ENCODE peak calls at places on chromosomes 6 and 20, in seven cellular contexts. One of them, this sample, is unnamed.
A peak's percentile ranks its signal among the peaks of the same experiment; 100 is the strongest.

GRCh38 chr6:57174511-57174907 is 2.4 kb downstream of the BAG2 start:
- DNase-seq in AG08395: no peak
- DNase-seq in NCI-H1105: no peak
- DNase-seq in naive B cell: no peak
- DNase-seq in dermis microvascular lymphatic vessel endothelial cell: no peak
- DNase-seq in activated CD8-positive, alpha-beta memory T cell treated with anti-CD3 and anti-CD28 coated beads for 4 hours: no peak
- DNase-seq in amniotic stem cell: no peak
- DNase-seq in this sample: no peak

GRCh38 chr6:155524249-155524651 is 68.6 kb upstream of the NOX3 start:
- DNase-seq in AG08395: peak; percentile 60
- DNase-seq in NCI-H1105: no peak
- DNase-seq in naive B cell: no peak
- DNase-seq in dermis microvascular lymphatic vessel endothelial cell: peak; percentile 57
- DNase-seq in activated CD8-positive, alpha-beta memory T cell treated with anti-CD3 and anti-CD28 coated beads for 4 hours: no peak
- DNase-seq in amniotic stem cell: no peak
- DNase-seq in this sample: no peak

GRCh38 chr20:17379651-17380050 is 151.5 kb downstream of the BFSP1 start:
- DNase-seq in AG08395: no peak
- DNase-seq in NCI-H1105: no peak
- DNase-seq in naive B cell: no peak
- DNase-seq in dermis microvascular lymphatic vessel endothelial cell: no peak
- DNase-seq in activated CD8-positive, alpha-beta memory T cell treated with anti-CD3 and anti-CD28 coated beads for 4 hours: no peak
- DNase-seq in amniotic stem cell: no peak
- DNase-seq in this sample: no peak

GRCh38 chr20:63643499-63643898 is 9.7 kb downstream of the STMN3 start:
- DNase-seq in AG08395: no peak
- DNase-seq in NCI-H1105: no peak
- DNase-seq in naive B cell: no peak
- DNase-seq in dermis microvascular lymphatic vessel endothelial cell: no peak
- DNase-seq in activated CD8-positive, alpha-beta memory T cell treated with anti-CD3 and anti-CD28 coated beads for 4 hours: no peak
- DNase-seq in amniotic stem cell: no peak
- DNase-seq in this sample: no peak

GRCh38 chr6:136887899-136888298 is 34.2 kb upstream of the SLC35D3 start:
- DNase-seq in AG08395: no peak
- DNase-seq in NCI-H1105: no peak
- DNase-seq in naive B cell: no peak
- DNase-seq in dermis microvascular lymphatic vessel endothelial cell: no peak
- DNase-seq in activated CD8-positive, alpha-beta memory T cell treated with anti-CD3 and anti-CD28 coated beads for 4 hours: no peak
- DNase-seq in amniotic stem cell: no peak
- DNase-seq in this sample: no peak

GRCh38 chr6:163423696-163424095 is 9.2 kb downstream of the QKI start:
- DNase-seq in AG08395: no peak
- DNase-seq in NCI-H1105: no peak
- DNase-seq in naive B cell: no peak
- DNase-seq in dermis microvascular lymphatic vessel endothelial cell: no peak
- DNase-seq in activated CD8-positive, alpha-beta memory T cell treated with anti-CD3 and anti-CD28 coated beads for 4 hours: no peak
- DNase-seq in amniotic stem cell: no peak
- DNase-seq in this sample: no peak

GRCh38 chr20:44198872-44199271 is 11.7 kb downstream of the OSER1 start:
- DNase-seq in AG08395: no peak
- DNase-seq in NCI-H1105: no peak
- DNase-seq in naive B cell: no peak
- DNase-seq in dermis microvascular lymphatic vessel endothelial cell: no peak
- DNase-seq in activated CD8-positive, alpha-beta memory T cell treated with anti-CD3 and anti-CD28 coated beads for 4 hours: no peak
- DNase-seq in amniotic stem cell: no peak
- DNase-seq in this sample: peak; percentile 65

GRCh38 chr20:50093240-50093639 is 19.7 kb downstream of the UBE2V1 start:
- DNase-seq in AG08395: no peak
- DNase-seq in NCI-H1105: no peak
- DNase-seq in naive B cell: no peak
- DNase-seq in dermis microvascular lymphatic vessel endothelial cell: no peak
- DNase-seq in activated CD8-positive, alpha-beta memory T cell treated with anti-CD3 and anti-CD28 coated beads for 4 hours: no peak
- DNase-seq in amniotic stem cell: no peak
- DNase-seq in this sample: no peak

GRCh38 chr6:126628125-126628524 is 288.2 kb downstream of the CENPW start:
- DNase-seq in AG08395: no peak
- DNase-seq in NCI-H1105: no peak
- DNase-seq in naive B cell: no peak
- DNase-seq in dermis microvascular lymphatic vessel endothelial cell: no peak
- DNase-seq in activated CD8-positive, alpha-beta memory T cell treated with anti-CD3 and anti-CD28 coated beads for 4 hours: no peak
- DNase-seq in amniotic stem cell: no peak
- DNase-seq in this sample: no peak

GRCh38 chr6:35500782-35501181 is 3.9 kb upstream of the TEAD3 start:
- DNase-seq in AG08395: peak; percentile 39
- DNase-seq in NCI-H1105: no peak
- DNase-seq in naive B cell: no peak
- DNase-seq in dermis microvascular lymphatic vessel endothelial cell: no peak
- DNase-seq in activated CD8-positive, alpha-beta memory T cell treated with anti-CD3 and anti-CD28 coated beads for 4 hours: no peak
- DNase-seq in amniotic stem cell: peak; percentile 23
- DNase-seq in this sample: no peak

GRCh38 chr20:2237059-2237458 is 58.7 kb upstream of the TGM3 start:
- DNase-seq in AG08395: peak; percentile 98
- DNase-seq in NCI-H1105: no peak
- DNase-seq in naive B cell: no peak
- DNase-seq in dermis microvascular lymphatic vessel endothelial cell: no peak
- DNase-seq in activated CD8-positive, alpha-beta memory T cell treated with anti-CD3 and anti-CD28 coated beads for 4 hours: no peak
- DNase-seq in amniotic stem cell: peak; percentile 90
- DNase-seq in this sample: peak; percentile 67

GRCh38 chr6:125984311-125984710 is 2.0 kb upstream of the TRMT11 start:
- DNase-seq in AG08395: peak; percentile 59
- DNase-seq in NCI-H1105: no peak
- DNase-seq in naive B cell: no peak
- DNase-seq in dermis microvascular lymphatic vessel endothelial cell: no peak
- DNase-seq in activated CD8-positive, alpha-beta memory T cell treated with anti-CD3 and anti-CD28 coated beads for 4 hours: no peak
- DNase-seq in amniotic stem cell: no peak
- DNase-seq in this sample: no peak

GRCh38 chr20:953742-954141 is 37.6 kb upstream of the ANGPT4 start:
- DNase-seq in AG08395: peak; percentile 38
- DNase-seq in NCI-H1105: no peak
- DNase-seq in naive B cell: no peak
- DNase-seq in dermis microvascular lymphatic vessel endothelial cell: no peak
- DNase-seq in activated CD8-positive, alpha-beta memory T cell treated with anti-CD3 and anti-CD28 coated beads for 4 hours: no peak
- DNase-seq in amniotic stem cell: no peak
- DNase-seq in this sample: no peak

GRCh38 chr6:99467509-99468106 is 42.5 kb upstream of the PNISR start:
- DNase-seq in AG08395: peak; percentile 47
- DNase-seq in NCI-H1105: peak; percentile 17
- DNase-seq in naive B cell: peak; percentile 25
- DNase-seq in dermis microvascular lymphatic vessel endothelial cell: peak; percentile 21
- DNase-seq in activated CD8-positive, alpha-beta memory T cell treated with anti-CD3 and anti-CD28 coated beads for 4 hours: no peak
- DNase-seq in amniotic stem cell: no peak
- DNase-seq in this sample: peak; percentile 6

GRCh38 chr6:157063935-157064322 is 259.4 kb downstream of the TMEM242 start:
- DNase-seq in AG08395: no peak
- DNase-seq in NCI-H1105: no peak
- DNase-seq in naive B cell: no peak
- DNase-seq in dermis microvascular lymphatic vessel endothelial cell: no peak
- DNase-seq in activated CD8-positive, alpha-beta memory T cell treated with anti-CD3 and anti-CD28 coated beads for 4 hours: no peak
- DNase-seq in amniotic stem cell: no peak
- DNase-seq in this sample: no peak

GRCh38 chr6:24666097-24666615 is 543 bp downstream of the TDP2 start:
- DNase-seq in AG08395: peak; percentile 24
- DNase-seq in NCI-H1105: peak; percentile 54
- DNase-seq in naive B cell: no peak
- DNase-seq in dermis microvascular lymphatic vessel endothelial cell: peak; percentile 43
- DNase-seq in activated CD8-positive, alpha-beta memory T cell treated with anti-CD3 and anti-CD28 coated beads for 4 hours: peak; percentile 5
- DNase-seq in amniotic stem cell: no peak
- DNase-seq in this sample: no peak

GRCh38 chr20:32457476-32457986 is 99.4 kb downstream of the ASXL1 start:
- DNase-seq in AG08395: peak; percentile 95
- DNase-seq in NCI-H1105: peak; percentile 34
- DNase-seq in naive B cell: no peak
- DNase-seq in dermis microvascular lymphatic vessel endothelial cell: peak; percentile 62
- DNase-seq in activated CD8-positive, alpha-beta memory T cell treated with anti-CD3 and anti-CD28 coated beads for 4 hours: no peak
- DNase-seq in amniotic stem cell: peak; percentile 54
- DNase-seq in this sample: no peak

GRCh38 chr6:168130683-168131371 is 51.8 kb upstream of the FRMD1 start:
- DNase-seq in AG08395: no peak
- DNase-seq in NCI-H1105: no peak
- DNase-seq in naive B cell: no peak
- DNase-seq in dermis microvascular lymphatic vessel endothelial cell: no peak
- DNase-seq in activated CD8-positive, alpha-beta memory T cell treated with anti-CD3 and anti-CD28 coated beads for 4 hours: no peak
- DNase-seq in amniotic stem cell: no peak
- DNase-seq in this sample: no peak

GRCh38 chr20:25600632-25601031 is 15.3 kb upstream of the NINL start:
- DNase-seq in AG08395: no peak
- DNase-seq in NCI-H1105: no peak
- DNase-seq in naive B cell: no peak
- DNase-seq in dermis microvascular lymphatic vessel endothelial cell: no peak
- DNase-seq in activated CD8-positive, alpha-beta memory T cell treated with anti-CD3 and anti-CD28 coated beads for 4 hours: no peak
- DNase-seq in amniotic stem cell: no peak
- DNase-seq in this sample: no peak

GRCh38 chr6:72849346-72849745 is 227.5 kb downstream of the KCNQ5 start:
- DNase-seq in AG08395: no peak
- DNase-seq in NCI-H1105: no peak
- DNase-seq in naive B cell: no peak
- DNase-seq in dermis microvascular lymphatic vessel endothelial cell: no peak
- DNase-seq in activated CD8-positive, alpha-beta memory T cell treated with anti-CD3 and anti-CD28 coated beads for 4 hours: no peak
- DNase-seq in amniotic stem cell: no peak
- DNase-seq in this sample: no peak

GRCh38 chr20:58623579-58624473 is 27.3 kb upstream of the STX16 start:
- DNase-seq in AG08395: peak; percentile 97
- DNase-seq in NCI-H1105: no peak
- DNase-seq in naive B cell: no peak
- DNase-seq in dermis microvascular lymphatic vessel endothelial cell: peak; percentile 96
- DNase-seq in activated CD8-positive, alpha-beta memory T cell treated with anti-CD3 and anti-CD28 coated beads for 4 hours: no peak
- DNase-seq in amniotic stem cell: peak; percentile 85
- DNase-seq in this sample: peak; percentile 41

GRCh38 chr20:36355469-36356171 is 49.5 kb downstream of the DLGAP4 start:
- DNase-seq in AG08395: no peak
- DNase-seq in NCI-H1105: no peak
- DNase-seq in naive B cell: no peak
- DNase-seq in dermis microvascular lymphatic vessel endothelial cell: no peak
- DNase-seq in activated CD8-positive, alpha-beta memory T cell treated with anti-CD3 and anti-CD28 coated beads for 4 hours: no peak
- DNase-seq in amniotic stem cell: no peak
- DNase-seq in this sample: no peak

GRCh38 chr6:108117427-108118358 is 43.2 kb upstream of the OSTM1 start:
- DNase-seq in AG08395: no peak
- DNase-seq in NCI-H1105: no peak
- DNase-seq in naive B cell: peak; percentile 42
- DNase-seq in dermis microvascular lymphatic vessel endothelial cell: peak; percentile 16
- DNase-seq in activated CD8-positive, alpha-beta memory T cell treated with anti-CD3 and anti-CD28 coated beads for 4 hours: no peak
- DNase-seq in amniotic stem cell: no peak
- DNase-seq in this sample: no peak

GRCh38 chr6:154504865-154505449 is 5.5 kb downstream of the CNKSR3 start:
- DNase-seq in AG08395: no peak
- DNase-seq in NCI-H1105: no peak
- DNase-seq in naive B cell: no peak
- DNase-seq in dermis microvascular lymphatic vessel endothelial cell: no peak
- DNase-seq in activated CD8-positive, alpha-beta memory T cell treated with anti-CD3 and anti-CD28 coated beads for 4 hours: no peak
- DNase-seq in amniotic stem cell: no peak
- DNase-seq in this sample: no peak